ENCODE peak calls at places on chromosomes 7 and 10, in seven cellular contexts. O is renal cortical epithelial cell; Q is NCI-H2029; S is omental fat pad; V is activated naive CD8-positive, alpha-beta T cell treated with anti-CD3 and anti-CD28 coated beads, Interleukin-2, amount 50 U/mL, for 16 hours; C is PC-9; E is DMS79. T is an unnamed sample.

GRCh38 chr7:99997545-99998137 is 17.8 kb upstream of the ZKSCAN1 start:
- DNase-seq in Q (no peak), C (no peak), V (peak), S (no peak), E (no peak), O (no peak), T (peak)

GRCh38 chr7:43198016-43198415 is 85.6 kb downstream of the HECW1 start:
- DNase-seq in S (no peak), O (no peak), C (no peak), E (no peak), Q (no peak), V (no peak), T (no peak)

GRCh38 chr10:3805227-3805790 is 20.3 kb upstream of the KLF6 start:
- DNase-seq in Q (no peak), E (no peak), O (peak), V (no peak), S (no peak), C (peak), T (peak)

GRCh38 chr10:26357203-26357602 is 80.9 kb upstream of the APBB1IP start:
- DNase-seq in V (no peak), O (no peak), S (no peak), E (no peak), C (no peak), Q (no peak), T (no peak)

GRCh38 chr10:5515948-5516761 is 8.6 kb upstream of the CALML3 start:
- DNase-seq in S (no peak), E (no peak), C (no peak), V (no peak), O (no peak), Q (no peak), T (no peak)

GRCh38 chr7:33861947-33862346 is 43.4 kb upstream of the BMPER start:
- DNase-seq in V (no peak), Q (no peak), O (no peak), E (no peak), C (no peak), S (no peak), T (no peak)

GRCh38 chr10:62813453-62813852 is 2.7 kb downstream of the EGR2 start:
- DNase-seq in V (no peak), S (no peak), O (no peak), E (no peak), Q (no peak), C (no peak), T (no peak)

GRCh38 chr10:5413012-5413938 is 918 bp downstream of the NET1 start:
- DNase-seq in Q (no peak), E (peak), V (no peak), S (no peak), O (peak), C (peak), T (no peak)

GRCh38 chr7:89238156-89238555 is 442.6 kb upstream of the TEX47 start:
- DNase-seq in O (peak), Q (no peak), C (no peak), V (no peak), S (no peak), E (no peak), T (no peak)

GRCh38 chr10:79301754-79302530 is 45.3 kb upstream of the PPIF start:
- DNase-seq in S (no peak), O (no peak), C (no peak), E (no peak), Q (no peak), V (no peak), T (no peak)

T was measured in germinal center.